ENCODE peak calls at places on chromosome 4, in ten cellular contexts. T, M, F, P, V, S, D, B, L and K are unnamed samples.

GRCh38 chr4:5770051-5770450 is 59.0 kb downstream of the EVC start:
- DNase-seq in M (no peak), V (no peak), D (no peak), B (no peak), F (no peak), S (no peak), P (peak), T (no peak), L (no peak), K (no peak)

GRCh38 chr4:76652389-76652788 is 217.4 kb downstream of the SHROOM3 start:
- DNase-seq in M (no peak), P (no peak), B (no peak), V (no peak), T (no peak), F (no peak), D (no peak), S (no peak), L (no peak), K (no peak)

GRCh38 chr4:163562496-163562895 is 68.0 kb downstream of the TMA16 start:
- DNase-seq in P (no peak), L (no peak), F (no peak), B (no peak), M (no peak), S (no peak), V (no peak), D (no peak), T (no peak), K (no peak)

GRCh38 chr4:168241953-168242352 is 76.6 kb downstream of the DDX60 start:
- DNase-seq in M (no peak), B (no peak), F (no peak), T (no peak), S (no peak), L (no peak), V (no peak), D (no peak), P (no peak), K (no peak)

GRCh38 chr4:13980317-13980716 is 352.8 kb upstream of the BOD1L1 start:
- DNase-seq in L (peak), V (peak), M (no peak), D (peak), F (no peak), P (no peak), S (no peak), T (no peak), B (no peak), K (peak)

GRCh38 chr4:95204873-95205272 is 343.9 kb downstream of the UNC5C start:
- DNase-seq in L (no peak), P (no peak), V (no peak), S (no peak), D (no peak), T (no peak), F (peak), B (no peak), M (no peak), K (no peak)

GRCh38 chr4:80362578-80363181 is 27.1 kb downstream of the CFAP299 start:
- DNase-seq in M (peak), V (no peak), F (peak), D (peak), T (peak), S (peak), P (no peak), L (peak), B (no peak), K (peak)

GRCh38 chr4:125428832-125429231 is 114.1 kb downstream of the FAT4 start:
- DNase-seq in D (no peak), S (no peak), L (no peak), B (no peak), V (no peak), P (no peak), F (no peak), M (no peak), T (no peak), K (no peak)

GRCh38 chr4:38091636-38092035 is 131.4 kb downstream of the PTTG2 start:
- DNase-seq in F (no peak), T (no peak), M (no peak), B (no peak), P (no peak), V (no peak), S (no peak), D (peak), L (peak), K (peak)

GRCh38 chr4:161655148-161655547 is 508.7 kb downstream of the FSTL5 start:
- DNase-seq in S (no peak), B (no peak), T (no peak), M (no peak), F (no peak), P (no peak), D (no peak), L (peak), V (no peak), K (no peak)

GRCh38 chr4:38665846-38666490 is 2.0 kb downstream of the KLF3 start:
- DNase-seq in D (peak), S (no peak), T (no peak), B (no peak), V (no peak), M (no peak), F (no peak), L (no peak), P (no peak), K (no peak)

GRCh38 chr4:155304375-155304774 is 72.4 kb downstream of the MAP9 start:
- DNase-seq in F (no peak), L (no peak), P (no peak), D (no peak), B (no peak), T (no peak), V (no peak), M (no peak), S (no peak), K (no peak)

GRCh38 chr4:38284294-38285045 is 324.3 kb downstream of the PTTG2 start:
- DNase-seq in P (no peak), B (no peak), F (no peak), M (no peak), D (peak), T (no peak), V (no peak), L (no peak), S (no peak), K (peak)

GRCh38 chr4:114302472-114302871 is 296.1 kb upstream of the UGT8 start:
- DNase-seq in V (no peak), D (no peak), F (no peak), T (no peak), S (no peak), M (no peak), L (no peak), B (no peak), P (no peak), K (no peak)

GRCh38 chr4:112321768-112322684 is 24.9 kb downstream of the ALPK1 start:
- DNase-seq in M (peak), F (peak), D (peak), V (peak), B (peak), T (peak), S (peak), L (peak), P (peak), K (peak)

GRCh38 chr4:156779046-156779445 is 192.6 kb downstream of the PDGFC start:
- DNase-seq in V (no peak), T (no peak), S (no peak), D (peak), M (no peak), L (peak), B (no peak), P (no peak), F (no peak), K (peak)

GRCh38 chr4:38964942-38965775 is 67.0 kb downstream of the TMEM156 start:
- DNase-seq in P (no peak), T (no peak), B (no peak), D (no peak), L (no peak), M (no peak), S (no peak), F (no peak), V (no peak), K (no peak)

GRCh38 chr4:67546971-67547370 is 1.7 kb upstream of the CENPC start:
- DNase-seq in T (no peak), V (no peak), S (no peak), F (no peak), L (peak), B (no peak), D (no peak), P (no peak), M (no peak), K (peak)

GRCh38 chr4:99404595-99405287 is 30.4 kb downstream of the ADH7 start:
- DNase-seq in P (no peak), B (no peak), M (no peak), D (peak), V (no peak), S (no peak), F (peak), T (no peak), L (peak), K (peak)

GRCh38 chr4:103306870-103307345 is 108.8 kb upstream of the CENPE start:
- DNase-seq in L (no peak), D (peak), V (no peak), P (peak), S (no peak), M (no peak), B (no peak), F (no peak), T (no peak), K (peak)

GRCh38 chr4:180675368-180675675 is 1567.9 kb upstream of the TENM3 start:
- DNase-seq in B (no peak), V (no peak), D (no peak), L (no peak), F (no peak), P (no peak), S (no peak), T (no peak), M (no peak), K (no peak)

GRCh38 chr4:4439782-4440181 is 52.9 kb downstream of the NSG1 start:
- DNase-seq in B (no peak), M (no peak), S (no peak), L (peak), F (no peak), V (no peak), P (no peak), D (no peak), T (no peak), K (no peak)

GRCh38 chr4:97627785-97628184 is 515.5 kb downstream of the STPG2 start:
- DNase-seq in P (no peak), D (no peak), L (no peak), B (no peak), M (no peak), V (no peak), S (no peak), F (no peak), T (no peak), K (no peak)

GRCh38 chr4:73984736-73985527 is 3.1 kb downstream of the PPBP start:
- DNase-seq in B (no peak), P (no peak), V (no peak), S (no peak), L (no peak), D (no peak), F (no peak), T (no peak), M (no peak), K (no peak)

GRCh38 chr4:138414202-138414601 is 172.1 kb upstream of the SLC7A11 start:
- DNase-seq in M (no peak), V (no peak), F (no peak), D (no peak), P (no peak), L (peak), T (no peak), S (no peak), B (no peak), K (peak)

GRCh38 chr4:2341261-2341841 is 77.1 kb downstream of the ZFYVE28 start:
- DNase-seq in L (no peak), P (peak), F (no peak), V (no peak), D (no peak), M (no peak), S (peak), T (no peak), B (no peak), K (no peak)

GRCh38 chr4:180827193-180827592 is 1416.0 kb upstream of the TENM3 start:
- DNase-seq in F (no peak), T (no peak), D (peak), P (no peak), L (no peak), S (no peak), V (no peak), B (no peak), M (no peak), K (peak)

GRCh38 chr4:95264843-95265242 is 283.9 kb downstream of the UNC5C start:
- DNase-seq in D (no peak), V (no peak), F (no peak), B (no peak), L (no peak), T (no peak), M (no peak), P (no peak), S (no peak), K (no peak)

GRCh38 chr4:30867427-30867826 is 147.3 kb downstream of the PCDH7 start:
- DNase-seq in L (peak), P (no peak), V (no peak), S (no peak), T (no peak), F (no peak), M (no peak), B (no peak), D (no peak), K (no peak)

GRCh38 chr4:25280210-25280609 is 32.4 kb upstream of the ZCCHC4 start:
- DNase-seq in S (no peak), P (no peak), B (no peak), L (no peak), V (no peak), T (no peak), M (no peak), F (no peak), D (no peak), K (no peak)

GRCh38 chr4:169601016-169601771 is 11.2 kb downstream of the NEK1 start:
- DNase-seq in F (no peak), L (no peak), M (no peak), B (no peak), V (no peak), P (no peak), D (no peak), T (no peak), S (no peak), K (no peak)

GRCh38 chr4:15996773-15997172 is 33.8 kb upstream of the FGFBP2 start:
- DNase-seq in M (no peak), S (no peak), D (no peak), L (no peak), F (no peak), P (no peak), V (no peak), B (no peak), T (no peak), K (peak)

GRCh38 chr4:111648056-111648455 is 497.2 kb upstream of the FAM241A start:
- DNase-seq in V (no peak), D (no peak), P (no peak), L (no peak), S (no peak), B (no peak), M (no peak), F (no peak), T (no peak), K (no peak)

GRCh38 chr4:184807797-184808718 is 17.7 kb downstream of the ACSL1 start:
- DNase-seq in P (no peak), T (no peak), M (no peak), S (no peak), B (no peak), D (peak), L (peak), V (no peak), F (no peak), K (peak)